ENCODE peak calls at places on chromosomes 5 and 9, in nine cellular contexts. O is cardiac fibroblast; M is LoVo; Z is RWPE1; I is activated naive CD4-positive, alpha-beta T cell; J is NCI-H1417; Q is stimulated activated naive CD8-positive, alpha-beta T cell treated with anti-CD3 and anti-CD28 coated beads, Interleukin-15, amount 100 ng/mL, for 72 hours; G is pancreas; F is HT-29. L is an unnamed sample.

GRCh38 chr5:54616031-54616430 is 98.5 kb downstream of the SNX18 start:
- DNase-seq in O (peak; percentile 92), M (no peak), Z (no peak), I (no peak), J (no peak), Q (no peak), G (no peak), F (no peak), L (no peak)

GRCh38 chr9:125506045-125506444 is 201.0 kb downstream of the MAPKAP1 start:
- DNase-seq in O (no peak), M (no peak), Z (no peak), I (no peak), J (no peak), Q (no peak), G (no peak), F (no peak), L (no peak)

GRCh38 chr9:137762414-137763061 is 115.0 kb upstream of the CACNA1B start:
- DNase-seq in O (no peak), M (no peak), Z (no peak), I (no peak), J (no peak), Q (no peak), G (no peak), F (no peak), L (peak; percentile 9)

GRCh38 chr5:111301264-111301663 is 77.1 kb downstream of the CAMK4 start:
- DNase-seq in O (no peak), M (no peak), Z (no peak), I (no peak), J (no peak), Q (no peak), G (no peak), F (no peak), L (no peak)

GRCh38 chr5:133274597-133274935 is 222.8 kb downstream of the HSPA4 start:
- DNase-seq in O (no peak), M (no peak), Z (no peak), I (no peak), J (no peak), Q (no peak), G (no peak), F (no peak), L (no peak)

GRCh38 chr5:14136228-14136627 is 6.9 kb upstream of the TRIO start:
- DNase-seq in O (no peak), M (no peak), Z (no peak), I (no peak), J (no peak), Q (no peak), G (no peak), F (no peak), L (no peak)

GRCh38 chr5:157387683-157388093 is 72.3 kb upstream of the NIPAL4 start:
- DNase-seq in O (peak; percentile 93), M (no peak), Z (peak; percentile 68), I (no peak), J (no peak), Q (no peak), G (no peak), F (peak; percentile 29), L (no peak)

GRCh38 chr9:76218868-76219462 is 175.3 kb downstream of the RFK start:
- DNase-seq in O (no peak), M (no peak), Z (no peak), I (no peak), J (no peak), Q (no peak), G (no peak), F (no peak), L (no peak)

GRCh38 chr5:60883229-60883628 is 39.2 kb upstream of the ELOVL7 start:
- DNase-seq in O (peak; percentile 4), M (no peak), Z (peak; percentile 10), I (no peak), J (no peak), Q (no peak), G (no peak), F (peak; percentile 69), L (peak; percentile 16)

GRCh38 chr5:57993866-57994265 is 466.0 kb downstream of the PLK2 start:
- DNase-seq in O (no peak), M (no peak), Z (peak; percentile 17), I (no peak), J (no peak), Q (no peak), G (no peak), F (no peak), L (no peak)

GRCh38 chr9:4548796-4549725 is 58.8 kb downstream of the SLC1A1 start:
- DNase-seq in O (peak; percentile 6), M (no peak), Z (no peak), I (no peak), J (no peak), Q (no peak), G (no peak), F (peak; percentile 63), L (peak; percentile 27)

GRCh38 chr5:112784726-112785125 is 47.0 kb downstream of the APC start:
- DNase-seq in O (peak; percentile 41), M (no peak), Z (no peak), I (no peak), J (no peak), Q (no peak), G (no peak), F (no peak), L (no peak)

GRCh38 chr9:111891910-111892499 is 4.6 kb upstream of the UGCG start:
- DNase-seq in O (no peak), M (peak; percentile 83), Z (peak; percentile 75), I (no peak), J (no peak), Q (no peak), G (no peak), F (peak; percentile 33), L (peak; percentile 75)

GRCh38 chr5:102152906-102153787 is 142.9 kb downstream of the SLCO4C1 start:
- DNase-seq in O (peak; percentile 18), M (peak; percentile 34), Z (peak; percentile 7), I (no peak), J (no peak), Q (no peak), G (no peak), F (peak; percentile 59), L (peak; percentile 21)

GRCh38 chr5:78549043-78549442 is 99.5 kb downstream of the LHFPL2 start:
- DNase-seq in O (peak; percentile 86), M (no peak), Z (no peak), I (no peak), J (no peak), Q (no peak), G (no peak), F (no peak), L (no peak)

GRCh38 chr5:174910245-174910737 is 185.9 kb downstream of the MSX2 start:
- DNase-seq in O (peak; percentile 60), M (peak; percentile 69), Z (peak; percentile 86), I (peak; percentile 8), J (peak; percentile 36), Q (peak; percentile 60), G (peak; percentile 68), F (peak; percentile 77), L (peak; percentile 55)

GRCh38 chr9:87605676-87606075 is 108.0 kb downstream of the DAPK1 start:
- DNase-seq in O (no peak), M (no peak), Z (no peak), I (no peak), J (no peak), Q (no peak), G (no peak), F (no peak), L (no peak)

GRCh38 chr5:123814796-123815479 is 303.0 kb downstream of the CSNK1G3 start:
- DNase-seq in O (peak; percentile 16), M (no peak), Z (no peak), I (no peak), J (no peak), Q (no peak), G (no peak), F (no peak), L (no peak)

GRCh38 chr5:113663879-113664278 is 150.4 kb downstream of the YTHDC2 start:
- DNase-seq in O (peak; percentile 62), M (peak; percentile 43), Z (no peak), I (no peak), J (no peak), Q (peak; percentile 20), G (peak; percentile 39), F (peak; percentile 63), L (peak; percentile 15)

GRCh38 chr5:67047616-67048015 is 149.0 kb downstream of the CD180 start:
- DNase-seq in O (no peak), M (no peak), Z (no peak), I (no peak), J (no peak), Q (no peak), G (no peak), F (no peak), L (peak; percentile 54)

L was measured in small intestine.